ENCODE peak calls at places on chromosomes 5 and 9, in six cellular contexts. One of them, this sample, is unnamed.

GRCh38 chr5:95812100-95812472 is 10.4 kb downstream of the GLRX start:
- DNase-seq in anterior cingulate cortex: no peak
- DNase-seq in activated CD8-positive, alpha-beta memory T cell treated with anti-CD3 and anti-CD28 coated beads for 24 hours: no peak
- DNase-seq in lower leg skin: no peak
- DNase-seq in uterus: peak; percentile 41
- DNase-seq in stimulated activated CD8-positive, alpha-beta memory T cell treated with anti-CD3 and anti-CD28 coated beads, Interleukin-15, amount 100 ng/mL, for 24 hours: no peak
- DNase-seq in this sample: no peak

GRCh38 chr5:86596476-86596875 is 21.3 kb upstream of the COX7C start:
- DNase-seq in uterus: no peak
- DNase-seq in anterior cingulate cortex: no peak
- DNase-seq in lower leg skin: no peak
- DNase-seq in activated CD8-positive, alpha-beta memory T cell treated with anti-CD3 and anti-CD28 coated beads for 24 hours: no peak
- DNase-seq in stimulated activated CD8-positive, alpha-beta memory T cell treated with anti-CD3 and anti-CD28 coated beads, Interleukin-15, amount 100 ng/mL, for 24 hours: no peak
- DNase-seq in this sample: no peak

GRCh38 chr5:137217599-137218200 is 281.4 kb downstream of the SPOCK1 start:
- DNase-seq in uterus: no peak
- DNase-seq in stimulated activated CD8-positive, alpha-beta memory T cell treated with anti-CD3 and anti-CD28 coated beads, Interleukin-15, amount 100 ng/mL, for 24 hours: no peak
- DNase-seq in activated CD8-positive, alpha-beta memory T cell treated with anti-CD3 and anti-CD28 coated beads for 24 hours: no peak
- DNase-seq in anterior cingulate cortex: no peak
- DNase-seq in lower leg skin: no peak
- DNase-seq in this sample: no peak

GRCh38 chr9:90767523-90768100 is 34.0 kb upstream of the SYK start:
- DNase-seq in lower leg skin: no peak
- DNase-seq in uterus: no peak
- DNase-seq in stimulated activated CD8-positive, alpha-beta memory T cell treated with anti-CD3 and anti-CD28 coated beads, Interleukin-15, amount 100 ng/mL, for 24 hours: no peak
- DNase-seq in anterior cingulate cortex: no peak
- DNase-seq in activated CD8-positive, alpha-beta memory T cell treated with anti-CD3 and anti-CD28 coated beads for 24 hours: no peak
- DNase-seq in this sample: no peak

GRCh38 chr9:96411129-96411820 is 6.9 kb downstream of the ZNF367 start:
- DNase-seq in lower leg skin: no peak
- DNase-seq in activated CD8-positive, alpha-beta memory T cell treated with anti-CD3 and anti-CD28 coated beads for 24 hours: no peak
- DNase-seq in uterus: no peak
- DNase-seq in stimulated activated CD8-positive, alpha-beta memory T cell treated with anti-CD3 and anti-CD28 coated beads, Interleukin-15, amount 100 ng/mL, for 24 hours: no peak
- DNase-seq in anterior cingulate cortex: no peak
- DNase-seq in this sample: no peak

GRCh38 chr5:159249158-159249557 is 13.9 kb upstream of the UBLCP1 start:
- DNase-seq in stimulated activated CD8-positive, alpha-beta memory T cell treated with anti-CD3 and anti-CD28 coated beads, Interleukin-15, amount 100 ng/mL, for 24 hours: no peak
- DNase-seq in anterior cingulate cortex: no peak
- DNase-seq in activated CD8-positive, alpha-beta memory T cell treated with anti-CD3 and anti-CD28 coated beads for 24 hours: no peak
- DNase-seq in lower leg skin: no peak
- DNase-seq in uterus: no peak
- DNase-seq in this sample: no peak

GRCh38 chr5:123512631-123513461 is 869 bp downstream of the CSNK1G3 start:
- DNase-seq in lower leg skin: peak; percentile 18
- DNase-seq in activated CD8-positive, alpha-beta memory T cell treated with anti-CD3 and anti-CD28 coated beads for 24 hours: peak; percentile 76
- DNase-seq in stimulated activated CD8-positive, alpha-beta memory T cell treated with anti-CD3 and anti-CD28 coated beads, Interleukin-15, amount 100 ng/mL, for 24 hours: peak; percentile 13
- DNase-seq in uterus: peak; percentile 27
- DNase-seq in anterior cingulate cortex: no peak
- DNase-seq in this sample: peak; percentile 13

GRCh38 chr5:24530907-24531306 is 113.9 kb downstream of the CDH10 start:
- DNase-seq in uterus: no peak
- DNase-seq in anterior cingulate cortex: no peak
- DNase-seq in lower leg skin: no peak
- DNase-seq in stimulated activated CD8-positive, alpha-beta memory T cell treated with anti-CD3 and anti-CD28 coated beads, Interleukin-15, amount 100 ng/mL, for 24 hours: no peak
- DNase-seq in activated CD8-positive, alpha-beta memory T cell treated with anti-CD3 and anti-CD28 coated beads for 24 hours: no peak
- DNase-seq in this sample: no peak

GRCh38 chr5:172958268-172959046 is 767 bp upstream of the RPL26L1 start:
- DNase-seq in anterior cingulate cortex: peak; percentile 36
- DNase-seq in activated CD8-positive, alpha-beta memory T cell treated with anti-CD3 and anti-CD28 coated beads for 24 hours: peak; percentile 90
- DNase-seq in stimulated activated CD8-positive, alpha-beta memory T cell treated with anti-CD3 and anti-CD28 coated beads, Interleukin-15, amount 100 ng/mL, for 24 hours: peak; percentile 52
- DNase-seq in uterus: peak; percentile 68
- DNase-seq in lower leg skin: peak; percentile 55
- DNase-seq in this sample: peak; percentile 48

GRCh38 chr5:168646335-168646734 is 67.2 kb upstream of the PANK3 start:
- DNase-seq in stimulated activated CD8-positive, alpha-beta memory T cell treated with anti-CD3 and anti-CD28 coated beads, Interleukin-15, amount 100 ng/mL, for 24 hours: no peak
- DNase-seq in activated CD8-positive, alpha-beta memory T cell treated with anti-CD3 and anti-CD28 coated beads for 24 hours: no peak
- DNase-seq in anterior cingulate cortex: no peak
- DNase-seq in lower leg skin: no peak
- DNase-seq in uterus: no peak
- DNase-seq in this sample: no peak

GRCh38 chr5:65588694-65589093 is 25.6 kb downstream of the PPWD1 start:
- DNase-seq in anterior cingulate cortex: no peak
- DNase-seq in uterus: no peak
- DNase-seq in stimulated activated CD8-positive, alpha-beta memory T cell treated with anti-CD3 and anti-CD28 coated beads, Interleukin-15, amount 100 ng/mL, for 24 hours: no peak
- DNase-seq in activated CD8-positive, alpha-beta memory T cell treated with anti-CD3 and anti-CD28 coated beads for 24 hours: no peak
- DNase-seq in lower leg skin: no peak
- DNase-seq in this sample: no peak

GRCh38 chr5:174553556-174553955 is 170.8 kb upstream of the MSX2 start:
- DNase-seq in lower leg skin: no peak
- DNase-seq in uterus: no peak
- DNase-seq in stimulated activated CD8-positive, alpha-beta memory T cell treated with anti-CD3 and anti-CD28 coated beads, Interleukin-15, amount 100 ng/mL, for 24 hours: no peak
- DNase-seq in anterior cingulate cortex: no peak
- DNase-seq in activated CD8-positive, alpha-beta memory T cell treated with anti-CD3 and anti-CD28 coated beads for 24 hours: no peak
- DNase-seq in this sample: no peak

GRCh38 chr9:105921057-105921721 is 226.8 kb downstream of the TMEM38B start:
- DNase-seq in activated CD8-positive, alpha-beta memory T cell treated with anti-CD3 and anti-CD28 coated beads for 24 hours: no peak
- DNase-seq in uterus: no peak
- DNase-seq in lower leg skin: no peak
- DNase-seq in anterior cingulate cortex: no peak
- DNase-seq in stimulated activated CD8-positive, alpha-beta memory T cell treated with anti-CD3 and anti-CD28 coated beads, Interleukin-15, amount 100 ng/mL, for 24 hours: no peak
- DNase-seq in this sample: no peak

This sample was measured in caudate nucleus.